ENCODE peak calls at places on chromosome 21, in eight cellular contexts. G is NCI-H2171 treated with DMSO at 0.1 percent for 48 hours; B is activated CD4-positive, alpha-beta T cell treated with anti-CD3 and anti-CD28 coated beads, Interleukin-2, amount 50 U/mL, for 48 hours; D is SW480; Z is brain microvascular endothelial cell; J is NCI-H748 treated with DMSO at 0.1 percent for 48 hours; V is cardiac muscle cell; N is CD8-positive, alpha-beta T cell. H is an unnamed sample.

GRCh38 chr21:37225440-37225839 is 41.7 kb downstream of the VPS26C start:
- DNase-seq in G (no peak), B (peak; percentile 34), D (no peak), Z (no peak), J (no peak), V (no peak), N (peak; percentile 41), H (no peak)

GRCh38 chr21:33229776-33230517 is at the start of gene IFNAR2:
- DNase-seq in G (peak; percentile 46), B (peak; percentile 74), D (peak; percentile 51), Z (peak; percentile 35), J (peak; percentile 23), V (peak; percentile 88), N (peak; percentile 70), H (no peak)

GRCh38 chr21:45330075-45330781 is 42.5 kb upstream of the POFUT2 start:
- DNase-seq in G (no peak), B (no peak), D (peak; percentile 83), Z (peak; percentile 74), J (no peak), V (no peak), N (no peak), H (peak; percentile 71)

GRCh38 chr21:41612674-41613250 is 104.8 kb upstream of the TMPRSS2 start:
- DNase-seq in G (no peak), B (peak; percentile 31), D (peak; percentile 39), Z (peak; percentile 42), J (peak; percentile 24), V (peak; percentile 65), N (no peak), H (peak; percentile 99)

GRCh38 chr21:42086969-42087368 is 15.9 kb downstream of the UMODL1 start:
- DNase-seq in G (no peak), B (no peak), D (no peak), Z (no peak), J (no peak), V (no peak), N (no peak), H (no peak)

GRCh38 chr21:32393677-32394001 is 827 bp upstream of the URB1 start:
- DNase-seq in G (no peak), B (no peak), D (no peak), Z (no peak), J (no peak), V (no peak), N (no peak), H (no peak)

GRCh38 chr21:45098867-45099266 is 24.5 kb downstream of the ADARB1 start:
- DNase-seq in G (peak; percentile 72), B (no peak), D (peak; percentile 43), Z (no peak), J (no peak), V (peak; percentile 48), N (no peak), H (no peak)

GRCh38 chr21:31875424-31876097 is 2.7 kb downstream of the HUNK start:
- DNase-seq in G (no peak), B (no peak), D (no peak), Z (no peak), J (no peak), V (no peak), N (no peak), H (no peak)

GRCh38 chr21:43279578-43279894 is 110.7 kb downstream of the CRYAA start:
- DNase-seq in G (no peak), B (no peak), D (no peak), Z (no peak), J (no peak), V (no peak), N (no peak), H (no peak)

GRCh38 chr21:27269646-27270045 is 302.8 kb upstream of the ADAMTS5 start:
- DNase-seq in G (no peak), B (no peak), D (no peak), Z (peak; percentile 94), J (no peak), V (no peak), N (no peak), H (peak; percentile 36)

GRCh38 chr21:16842716-16843115 is 670.1 kb upstream of the CXADR start:
- DNase-seq in G (peak; percentile 55), B (no peak), D (no peak), Z (no peak), J (no peak), V (no peak), N (no peak), H (no peak)

GRCh38 chr21:45370575-45370974 is 34.4 kb upstream of the COL18A1 start:
- DNase-seq in G (no peak), B (no peak), D (no peak), Z (no peak), J (no peak), V (no peak), N (no peak), H (no peak)

GRCh38 chr21:36330904-36331303 is 10.9 kb downstream of the MORC3 start:
- DNase-seq in G (peak; percentile 34), B (peak; percentile 50), D (peak; percentile 70), Z (peak; percentile 38), J (no peak), V (peak; percentile 71), N (peak; percentile 22), H (no peak)

GRCh38 chr21:43187715-43188114 is 18.9 kb downstream of the CRYAA start:
- DNase-seq in G (no peak), B (no peak), D (no peak), Z (no peak), J (no peak), V (no peak), N (no peak), H (no peak)

GRCh38 chr21:35111531-35111930 is 62.4 kb upstream of the RUNX1 start:
- DNase-seq in G (no peak), B (no peak), D (peak; percentile 45), Z (no peak), J (no peak), V (no peak), N (no peak), H (no peak)

GRCh38 chr21:23475518-23476189 is 2131.6 kb downstream of the MRPL39 start:
- DNase-seq in G (no peak), B (no peak), D (no peak), Z (no peak), J (no peak), V (no peak), N (no peak), H (no peak)

GRCh38 chr21:44927587-44928461 is 7.1 kb upstream of the ITGB2 start:
- DNase-seq in G (no peak), B (peak; percentile 91), D (peak; percentile 67), Z (peak; percentile 13), J (no peak), V (no peak), N (peak; percentile 84), H (no peak)

H was measured in astrocyte of the cerebellum.